ENCODE peak calls at places on chromosome 19, in eight cellular contexts. One of them, this sample, is unnamed.

GRCh38 chr19:55483681-55484361 is 1.2 kb upstream of the NAT14 start:
- DNase-seq in body of pancreas: no peak
- DNase-seq in brain microvascular endothelial cell: no peak
- DNase-seq in CD8-positive, alpha-beta T cell: no peak
- DNase-seq in stomach: no peak
- DNase-seq in left lung: no peak
- DNase-seq in omental fat pad: no peak
- DNase-seq in fibroblast of pulmonary artery: no peak
- DNase-seq in this sample: no peak

GRCh38 chr19:46993622-46994021 is 26.0 kb upstream of the NPAS1 start:
- DNase-seq in stomach: no peak
- DNase-seq in CD8-positive, alpha-beta T cell: no peak
- DNase-seq in omental fat pad: no peak
- DNase-seq in left lung: no peak
- DNase-seq in fibroblast of pulmonary artery: no peak
- DNase-seq in body of pancreas: no peak
- DNase-seq in brain microvascular endothelial cell: no peak
- DNase-seq in this sample: no peak

GRCh38 chr19:18514800-18515682 is 6.8 kb downstream of the ELL start:
- DNase-seq in omental fat pad: peak
- DNase-seq in brain microvascular endothelial cell: peak
- DNase-seq in fibroblast of pulmonary artery: peak
- DNase-seq in body of pancreas: peak
- DNase-seq in left lung: peak
- DNase-seq in CD8-positive, alpha-beta T cell: no peak
- DNase-seq in stomach: peak
- DNase-seq in this sample: no peak

GRCh38 chr19:11089254-11090013 is at the start of gene LDLR:
- DNase-seq in fibroblast of pulmonary artery: peak
- DNase-seq in left lung: peak
- DNase-seq in CD8-positive, alpha-beta T cell: peak
- DNase-seq in body of pancreas: peak
- DNase-seq in stomach: peak
- DNase-seq in omental fat pad: peak
- DNase-seq in brain microvascular endothelial cell: peak
- DNase-seq in this sample: peak

GRCh38 chr19:58279042-58279924 is 528 bp downstream of the ZNF8 start:
- DNase-seq in stomach: peak
- DNase-seq in fibroblast of pulmonary artery: peak
- DNase-seq in body of pancreas: peak
- DNase-seq in brain microvascular endothelial cell: peak
- DNase-seq in CD8-positive, alpha-beta T cell: no peak
- DNase-seq in left lung: peak
- DNase-seq in omental fat pad: peak
- DNase-seq in this sample: peak

GRCh38 chr19:33295621-33296472 is 6.5 kb downstream of the CEBPA start:
- DNase-seq in body of pancreas: no peak
- DNase-seq in fibroblast of pulmonary artery: no peak
- DNase-seq in left lung: no peak
- DNase-seq in omental fat pad: no peak
- DNase-seq in brain microvascular endothelial cell: no peak
- DNase-seq in stomach: no peak
- DNase-seq in CD8-positive, alpha-beta T cell: no peak
- DNase-seq in this sample: no peak

GRCh38 chr19:409515-410242 is 732 bp upstream of the C2CD4C start:
- DNase-seq in fibroblast of pulmonary artery: no peak
- DNase-seq in body of pancreas: peak
- DNase-seq in omental fat pad: no peak
- DNase-seq in CD8-positive, alpha-beta T cell: no peak
- DNase-seq in left lung: no peak
- DNase-seq in brain microvascular endothelial cell: no peak
- DNase-seq in stomach: no peak
- DNase-seq in this sample: no peak

GRCh38 chr19:33390120-33390907 is 16.8 kb downstream of the CEBPG start:
- DNase-seq in body of pancreas: no peak
- DNase-seq in left lung: peak
- DNase-seq in omental fat pad: no peak
- DNase-seq in fibroblast of pulmonary artery: peak
- DNase-seq in CD8-positive, alpha-beta T cell: no peak
- DNase-seq in stomach: no peak
- DNase-seq in brain microvascular endothelial cell: no peak
- DNase-seq in this sample: peak

GRCh38 chr19:11069451-11070009 is 19.7 kb upstream of the LDLR start:
- DNase-seq in body of pancreas: no peak
- DNase-seq in brain microvascular endothelial cell: no peak
- DNase-seq in fibroblast of pulmonary artery: peak
- DNase-seq in CD8-positive, alpha-beta T cell: no peak
- DNase-seq in stomach: no peak
- DNase-seq in omental fat pad: no peak
- DNase-seq in left lung: no peak
- DNase-seq in this sample: no peak

GRCh38 chr19:39307822-39308530 is 11.8 kb downstream of the IFNL1 start:
- DNase-seq in body of pancreas: no peak
- DNase-seq in stomach: no peak
- DNase-seq in brain microvascular endothelial cell: no peak
- DNase-seq in left lung: no peak
- DNase-seq in CD8-positive, alpha-beta T cell: no peak
- DNase-seq in fibroblast of pulmonary artery: no peak
- DNase-seq in omental fat pad: no peak
- DNase-seq in this sample: no peak

GRCh38 chr19:56110515-56111448 is 10.3 kb downstream of the ZNF787 start:
- DNase-seq in CD8-positive, alpha-beta T cell: no peak
- DNase-seq in fibroblast of pulmonary artery: peak
- DNase-seq in omental fat pad: no peak
- DNase-seq in body of pancreas: peak
- DNase-seq in left lung: peak
- DNase-seq in brain microvascular endothelial cell: peak
- DNase-seq in stomach: peak
- DNase-seq in this sample: no peak

GRCh38 chr19:7992575-7992974 is 12.9 kb downstream of the ELAVL1 start:
- DNase-seq in stomach: peak
- DNase-seq in left lung: no peak
- DNase-seq in CD8-positive, alpha-beta T cell: no peak
- DNase-seq in fibroblast of pulmonary artery: no peak
- DNase-seq in body of pancreas: no peak
- DNase-seq in brain microvascular endothelial cell: no peak
- DNase-seq in omental fat pad: no peak
- DNase-seq in this sample: no peak
- TF ChIP-seq CTCF in stomach: no peak
- TF ChIP-seq CTCF in left lung: no peak
- TF ChIP-seq CTCF in CD8-positive, alpha-beta T cell: no peak
- TF ChIP-seq CTCF in fibroblast of pulmonary artery: no peak
- TF ChIP-seq CTCF in body of pancreas: no peak
- TF ChIP-seq CTCF in brain microvascular endothelial cell: no peak
- TF ChIP-seq CTCF in omental fat pad: no peak
- TF ChIP-seq CTCF in this sample: no peak

DNA sequence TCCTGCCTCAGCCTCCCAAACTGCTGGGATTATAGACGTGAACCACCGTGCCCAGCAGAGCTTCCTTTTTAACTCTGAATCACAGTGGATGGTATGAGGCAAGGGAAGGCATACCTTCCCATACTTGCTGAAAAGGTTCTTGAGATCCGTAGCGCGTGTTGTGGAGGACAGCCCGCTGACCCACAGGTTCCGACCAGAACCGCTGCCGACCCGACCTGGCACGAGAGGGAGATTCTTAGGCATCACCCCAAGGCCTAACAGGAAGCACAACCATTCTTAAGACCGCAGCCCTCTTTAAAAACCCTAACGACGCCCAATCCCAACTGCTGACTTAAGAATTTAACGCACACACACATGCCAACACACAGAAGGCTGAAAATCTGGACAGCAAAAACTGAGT is 12.7 kb downstream of the SAFB2 start:
- DNase-seq in CD8-positive, alpha-beta T cell: no peak
- DNase-seq in omental fat pad: no peak
- DNase-seq in brain microvascular endothelial cell: no peak
- DNase-seq in body of pancreas: no peak
- DNase-seq in stomach: no peak
- DNase-seq in fibroblast of pulmonary artery: no peak
- DNase-seq in left lung: no peak
- DNase-seq in this sample: no peak
- TF ChIP-seq CTCF in CD8-positive, alpha-beta T cell: no peak
- TF ChIP-seq CTCF in omental fat pad: no peak
- TF ChIP-seq CTCF in brain microvascular endothelial cell: no peak
- TF ChIP-seq CTCF in body of pancreas: no peak
- TF ChIP-seq CTCF in stomach: no peak
- TF ChIP-seq CTCF in fibroblast of pulmonary artery: no peak
- TF ChIP-seq CTCF in left lung: no peak
- TF ChIP-seq CTCF in this sample: no peak

GRCh38 chr19:3599776-3600183 is 6.9 kb downstream of the TBXA2R start:
- DNase-seq in CD8-positive, alpha-beta T cell: no peak
- DNase-seq in brain microvascular endothelial cell: no peak
- DNase-seq in omental fat pad: no peak
- DNase-seq in stomach: no peak
- DNase-seq in body of pancreas: no peak
- DNase-seq in left lung: no peak
- DNase-seq in fibroblast of pulmonary artery: no peak
- DNase-seq in this sample: no peak
- TF ChIP-seq CTCF in CD8-positive, alpha-beta T cell: no peak
- TF ChIP-seq CTCF in brain microvascular endothelial cell: peak
- TF ChIP-seq CTCF in omental fat pad: no peak
- TF ChIP-seq CTCF in stomach: no peak
- TF ChIP-seq CTCF in body of pancreas: no peak
- TF ChIP-seq CTCF in left lung: no peak
- TF ChIP-seq CTCF in fibroblast of pulmonary artery: peak
- TF ChIP-seq CTCF in this sample: no peak

DNA sequence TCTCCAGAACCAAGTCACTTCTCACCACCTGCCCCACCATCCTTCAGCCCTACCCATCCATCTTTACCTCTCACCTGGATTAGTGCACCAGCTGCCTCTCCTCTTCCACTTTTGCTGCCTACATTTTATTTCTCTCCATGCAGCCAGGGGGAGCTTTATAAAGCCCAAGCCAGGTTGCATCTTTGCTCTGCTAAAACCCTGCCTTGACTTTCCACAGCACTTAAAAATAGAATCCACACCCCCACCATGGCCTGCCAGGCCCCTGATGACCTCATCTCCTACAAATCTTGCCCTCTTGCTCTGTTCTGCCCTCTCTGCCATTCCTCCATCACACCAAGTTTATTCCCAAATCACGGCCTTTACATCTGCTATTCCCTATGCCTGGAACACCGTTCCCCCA is 1.8 kb downstream of the HOOK2 start:
- DNase-seq in CD8-positive, alpha-beta T cell: no peak
- DNase-seq in brain microvascular endothelial cell: no peak
- DNase-seq in body of pancreas: no peak
- DNase-seq in omental fat pad: no peak
- DNase-seq in left lung: no peak
- DNase-seq in fibroblast of pulmonary artery: peak
- DNase-seq in stomach: no peak
- DNase-seq in this sample: no peak
- TF ChIP-seq CTCF in CD8-positive, alpha-beta T cell: no peak
- TF ChIP-seq CTCF in brain microvascular endothelial cell: peak
- TF ChIP-seq CTCF in body of pancreas: no peak
- TF ChIP-seq CTCF in omental fat pad: no peak
- TF ChIP-seq CTCF in left lung: no peak
- TF ChIP-seq CTCF in fibroblast of pulmonary artery: peak
- TF ChIP-seq CTCF in stomach: no peak
- TF ChIP-seq CTCF in this sample: no peak

GRCh38 chr19:41159861-41160260 is 33.2 kb upstream of the CYP2S1 start:
- DNase-seq in left lung: no peak
- DNase-seq in brain microvascular endothelial cell: no peak
- DNase-seq in CD8-positive, alpha-beta T cell: no peak
- DNase-seq in body of pancreas: no peak
- DNase-seq in fibroblast of pulmonary artery: no peak
- DNase-seq in stomach: no peak
- DNase-seq in omental fat pad: no peak
- DNase-seq in this sample: no peak
- TF ChIP-seq CTCF in left lung: no peak
- TF ChIP-seq CTCF in brain microvascular endothelial cell: no peak
- TF ChIP-seq CTCF in CD8-positive, alpha-beta T cell: no peak
- TF ChIP-seq CTCF in body of pancreas: no peak
- TF ChIP-seq CTCF in fibroblast of pulmonary artery: no peak
- TF ChIP-seq CTCF in stomach: no peak
- TF ChIP-seq CTCF in omental fat pad: no peak
- TF ChIP-seq CTCF in this sample: no peak

DNA sequence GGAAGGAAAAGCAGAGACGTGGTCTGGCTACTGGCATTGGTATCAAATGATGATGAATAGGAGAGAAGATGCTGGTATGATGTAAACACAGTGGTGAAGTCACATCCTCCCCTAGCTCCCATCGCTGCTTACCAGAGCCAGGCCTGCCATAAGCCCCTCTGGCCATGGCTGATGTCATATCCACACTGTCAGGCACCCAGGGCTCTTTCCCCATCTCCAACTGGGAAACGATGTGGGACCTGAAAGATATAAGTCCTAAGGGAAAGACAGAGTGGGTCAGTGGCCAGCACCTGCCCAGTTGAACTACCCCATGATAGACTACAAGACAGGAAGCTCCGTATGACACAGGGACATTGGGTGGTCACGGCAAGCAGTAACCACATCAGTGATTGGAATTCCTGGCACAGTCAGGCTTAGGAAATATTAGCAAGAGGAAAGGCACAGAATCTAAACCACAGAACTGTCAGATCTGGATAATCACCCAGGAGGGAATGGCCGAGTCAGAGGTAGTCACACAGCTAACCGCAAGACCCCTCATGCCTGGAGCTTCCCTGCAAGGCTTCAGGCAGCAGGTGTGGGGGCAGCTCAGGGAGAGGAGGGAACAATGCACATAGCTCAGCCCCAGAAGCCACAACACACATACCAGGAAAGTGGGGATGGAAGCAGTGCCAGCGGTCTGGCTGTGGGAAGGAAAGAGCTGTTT is 3.8 kb downstream of the ZNF792 start:
- DNase-seq in left lung: no peak
- DNase-seq in fibroblast of pulmonary artery: peak
- DNase-seq in omental fat pad: no peak
- DNase-seq in stomach: no peak
- DNase-seq in CD8-positive, alpha-beta T cell: no peak
- DNase-seq in brain microvascular endothelial cell: peak
- DNase-seq in body of pancreas: no peak
- DNase-seq in this sample: no peak
- TF ChIP-seq CTCF in left lung: no peak
- TF ChIP-seq CTCF in fibroblast of pulmonary artery: no peak
- TF ChIP-seq CTCF in omental fat pad: no peak
- TF ChIP-seq CTCF in stomach: no peak
- TF ChIP-seq CTCF in CD8-positive, alpha-beta T cell: no peak
- TF ChIP-seq CTCF in brain microvascular endothelial cell: no peak
- TF ChIP-seq CTCF in body of pancreas: no peak
- TF ChIP-seq CTCF in this sample: no peak

DNA sequence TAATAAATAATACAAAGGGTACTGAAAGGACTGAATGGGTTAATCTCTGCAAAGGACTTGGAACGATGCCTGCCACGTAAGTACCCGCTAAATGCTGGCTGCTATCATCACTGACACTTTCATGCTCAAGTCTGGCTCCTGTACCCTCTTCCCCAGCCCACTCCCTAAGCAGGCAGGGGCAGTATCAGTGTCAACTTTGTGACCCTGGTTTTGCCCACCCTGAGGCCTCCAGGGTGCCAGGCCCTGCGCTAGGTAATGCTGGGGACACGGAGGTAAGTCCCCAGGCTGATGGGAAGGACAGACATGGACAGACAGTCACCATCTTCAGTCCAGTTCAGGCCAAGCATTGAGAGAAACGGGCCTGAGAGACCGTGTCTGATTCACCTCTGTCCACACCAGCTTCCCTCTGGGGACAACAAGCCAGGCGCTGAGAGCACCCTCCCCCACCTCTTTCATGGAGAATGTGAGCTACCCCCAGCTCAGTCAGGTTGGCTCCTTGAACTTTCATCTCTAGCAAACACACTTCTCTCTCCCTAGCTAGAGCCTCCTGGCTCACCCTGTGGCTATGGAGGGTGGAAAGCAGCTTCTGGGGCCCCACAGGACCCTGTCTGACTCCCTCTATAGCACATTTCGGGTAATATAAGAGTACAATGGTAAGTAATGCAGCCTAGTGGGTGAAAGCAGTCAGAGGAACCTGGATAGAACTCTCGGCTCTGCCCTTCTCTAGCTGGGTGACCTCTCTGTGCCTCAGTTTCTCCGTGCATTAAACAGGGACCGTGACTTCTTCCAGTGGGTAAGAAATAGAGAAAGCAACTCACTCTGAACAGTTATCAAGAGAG is 758 bp downstream of the ETFB start:
- DNase-seq in fibroblast of pulmonary artery: peak
- DNase-seq in brain microvascular endothelial cell: peak
- DNase-seq in omental fat pad: no peak
- DNase-seq in CD8-positive, alpha-beta T cell: no peak
- DNase-seq in body of pancreas: peak
- DNase-seq in left lung: no peak
- DNase-seq in stomach: peak
- DNase-seq in this sample: peak
- TF ChIP-seq CTCF in fibroblast of pulmonary artery: peak
- TF ChIP-seq CTCF in brain microvascular endothelial cell: peak
- TF ChIP-seq CTCF in omental fat pad: no peak
- TF ChIP-seq CTCF in CD8-positive, alpha-beta T cell: peak
- TF ChIP-seq CTCF in body of pancreas: no peak
- TF ChIP-seq CTCF in left lung: no peak
- TF ChIP-seq CTCF in stomach: no peak
- TF ChIP-seq CTCF in this sample: peak

This sample was measured in tibial nerve.